ENCODE peak calls at places on chromosomes 1 and 21, in seven cellular contexts. E is nucleus accumbens, C is NCI-H2171 treated with DMSO at 0.1 percent for 48 hours, S is breast epithelium, M is MV-4-11, Y is ELF-1, A is heart left ventricle. W is an unnamed sample.

GRCh38 chr1:53107570-53108322 is 34.7 kb downstream of the SLC1A7 start:
- DNase-seq in E (no peak), C (no peak), S (peak; percentile 30), M (no peak), Y (peak; percentile 53), A (no peak), W (peak; percentile 68)

GRCh38 chr1:231616667-231617066 is 9.9 kb upstream of the DISC1 start:
- DNase-seq in E (no peak), C (no peak), S (no peak), M (no peak), Y (no peak), A (no peak), W (no peak)

GRCh38 chr1:41373373-41373772 is 12.1 kb downstream of the FOXO6 start:
- DNase-seq in E (no peak), C (no peak), S (no peak), M (no peak), Y (no peak), A (no peak), W (no peak)

GRCh38 chr21:16993416-16994044 is 519.3 kb upstream of the CXADR start:
- DNase-seq in E (no peak), C (no peak), S (no peak), M (no peak), Y (no peak), A (no peak), W (no peak)

GRCh38 chr1:212359794-212360479 is 54.7 kb downstream of the PACC1 start:
- DNase-seq in E (no peak), C (no peak), S (no peak), M (no peak), Y (no peak), A (no peak), W (no peak)

GRCh38 chr1:94792473-94792875 is 27.7 kb upstream of the SLC44A3 start:
- DNase-seq in E (no peak), C (no peak), S (no peak), M (peak; percentile 96), Y (no peak), A (no peak), W (no peak)

GRCh38 chr1:241992734-241993133 is 6.2 kb downstream of the MAP1LC3C start:
- DNase-seq in E (no peak), C (no peak), S (no peak), M (peak; percentile 73), Y (no peak), A (no peak), W (no peak)

GRCh38 chr1:107750364-107750959 is 214.5 kb downstream of the VAV3 start:
- DNase-seq in E (peak; percentile 1), C (peak; percentile 77), S (peak; percentile 31), M (peak; percentile 78), Y (peak; percentile 78), A (no peak), W (peak; percentile 89)

GRCh38 chr21:33383056-33383888 is 19.9 kb upstream of the IFNGR2 start:
- DNase-seq in E (no peak), C (no peak), S (peak; percentile 59), M (peak; percentile 95), Y (peak; percentile 76), A (peak; percentile 80), W (peak; percentile 56)

GRCh38 chr1:211393203-211393602 is 66.6 kb downstream of the TRAF5 start:
- DNase-seq in E (no peak), C (no peak), S (no peak), M (no peak), Y (no peak), A (no peak), W (no peak)

GRCh38 chr1:15337656-15338402 is 71.9 kb upstream of the EFHD2 start:
- DNase-seq in E (no peak), C (no peak), S (no peak), M (peak; percentile 40), Y (peak; percentile 29), A (no peak), W (no peak)

GRCh38 chr1:76867342-76868130 is at the start of gene ST6GALNAC5:
- DNase-seq in E (peak; percentile 5), C (peak; percentile 72), S (no peak), M (no peak), Y (peak; percentile 36), A (no peak), W (peak; percentile 77)

GRCh38 chr1:229221106-229222019 is 49.5 kb upstream of the RAB4A start:
- DNase-seq in E (no peak), C (peak; percentile 71), S (peak; percentile 87), M (peak; percentile 24), Y (no peak), A (no peak), W (no peak)

GRCh38 chr1:179105393-179105792 is 23.5 kb downstream of the TOR3A start:
- DNase-seq in E (no peak), C (peak; percentile 39), S (no peak), M (no peak), Y (peak; percentile 62), A (no peak), W (peak; percentile 89)

GRCh38 chr1:118184737-118185082 is 318 bp downstream of the SPAG17 start:
- DNase-seq in E (no peak), C (no peak), S (no peak), M (no peak), Y (no peak), A (no peak), W (no peak)

GRCh38 chr1:204127597-204128242 is 24.1 kb downstream of the ETNK2 start:
- DNase-seq in E (no peak), C (peak; percentile 71), S (peak; percentile 46), M (peak; percentile 29), Y (peak; percentile 73), A (peak; percentile 75), W (peak; percentile 85)

GRCh38 chr21:43703068-43703880 is 15.7 kb upstream of the PDXK start:
- DNase-seq in E (no peak), C (no peak), S (no peak), M (peak; percentile 65), Y (peak; percentile 75), A (no peak), W (peak; percentile 78)

GRCh38 chr1:43936470-43937151 is 3.0 kb downstream of the ARTN start:
- DNase-seq in E (no peak), C (no peak), S (no peak), M (peak; percentile 38), Y (peak; percentile 76), A (no peak), W (peak; percentile 87)

GRCh38 chr1:156180471-156180870 is 13.4 kb upstream of the SLC25A44 start:
- DNase-seq in E (no peak), C (no peak), S (no peak), M (no peak), Y (no peak), A (no peak), W (no peak)

GRCh38 chr1:116724765-116725375 is 29.4 kb upstream of the CD2 start:
- DNase-seq in E (no peak), C (peak; percentile 67), S (no peak), M (peak; percentile 40), Y (no peak), A (no peak), W (peak; percentile 83)

GRCh38 chr21:39715804-39716397 is 29.1 kb upstream of the IGSF5 start:
- DNase-seq in E (peak; percentile 2), C (peak; percentile 34), S (peak; percentile 30), M (no peak), Y (no peak), A (no peak), W (peak; percentile 76)

GRCh38 chr1:196669051-196669450 is 17.2 kb downstream of the CFH start:
- DNase-seq in E (no peak), C (no peak), S (no peak), M (no peak), Y (no peak), A (no peak), W (no peak)

GRCh38 chr1:109931189-109931672 is 20.6 kb downstream of the CSF1 start:
- DNase-seq in E (no peak), C (no peak), S (peak; percentile 62), M (no peak), Y (peak; percentile 99), A (peak; percentile 93), W (peak; percentile 97)

GRCh38 chr1:156356875-156357534 is 12.0 kb upstream of the RHBG start:
- DNase-seq in E (no peak), C (peak; percentile 86), S (peak; percentile 50), M (no peak), Y (peak; percentile 93), A (peak; percentile 68), W (peak; percentile 96)

GRCh38 chr21:26554365-26554764 is 18.7 kb downstream of the CYYR1 start:
- DNase-seq in E (no peak), C (no peak), S (no peak), M (no peak), Y (no peak), A (no peak), W (no peak)

GRCh38 chr1:162471290-162471853 is 26.2 kb upstream of the UHMK1 start:
- DNase-seq in E (no peak), C (no peak), S (no peak), M (peak; percentile 19), Y (peak; percentile 47), A (no peak), W (no peak)

GRCh38 chr1:181354865-181355264 is 128.5 kb upstream of the CACNA1E start:
- DNase-seq in E (no peak), C (no peak), S (no peak), M (no peak), Y (no peak), A (no peak), W (no peak)

GRCh38 chr1:231192620-231193163 is 30.8 kb downstream of the TRIM67 start:
- DNase-seq in E (peak; percentile 8), C (no peak), S (peak; percentile 24), M (no peak), Y (no peak), A (no peak), W (no peak)

GRCh38 chr1:199264911-199265310 is 626.1 kb downstream of the PTPRC start:
- DNase-seq in E (no peak), C (no peak), S (no peak), M (no peak), Y (no peak), A (no peak), W (no peak)

GRCh38 chr1:93616996-93617669 is 64.5 kb downstream of the BCAR3 start:
- DNase-seq in E (no peak), C (no peak), S (peak; percentile 80), M (no peak), Y (no peak), A (no peak), W (no peak)

GRCh38 chr1:181936269-181936668 is 125.2 kb downstream of the ZNF648 start:
- DNase-seq in E (no peak), C (no peak), S (no peak), M (no peak), Y (no peak), A (no peak), W (no peak)

GRCh38 chr1:11156441-11156840 is 32.7 kb upstream of the ANGPTL7 start:
- DNase-seq in E (no peak), C (no peak), S (no peak), M (no peak), Y (no peak), A (no peak), W (no peak)

GRCh38 chr1:83641206-83641658 is 357.7 kb downstream of the TTLL7 start:
- DNase-seq in E (no peak), C (no peak), S (no peak), M (peak; percentile 55), Y (no peak), A (no peak), W (peak; percentile 50)

GRCh38 chr21:32463367-32463766 is 50.9 kb downstream of the EVA1C start:
- DNase-seq in E (no peak), C (no peak), S (peak; percentile 73), M (no peak), Y (no peak), A (no peak), W (no peak)

GRCh38 chr1:147580609-147581008 is 39.3 kb downstream of the BCL9 start:
- DNase-seq in E (no peak), C (no peak), S (no peak), M (no peak), Y (no peak), A (no peak), W (no peak)

GRCh38 chr1:16920951-16921350 is 780 bp upstream of the CROCC start:
- DNase-seq in E (no peak), C (no peak), S (no peak), M (no peak), Y (no peak), A (peak; percentile 27), W (no peak)

W was measured in endodermal cell.